ENCODE peak calls at places on chromosome 3, in ten cellular contexts. One of them, this sample, is unnamed.

GRCh38 chr3:122671543-122671942 is 9.1 kb upstream of the PARP14 start:
- DNase-seq in A549: no peak
- DNase-seq in MM.1S: no peak
- DNase-seq in A673: no peak
- DNase-seq in heart right ventricle: no peak
- DNase-seq in upper lobe of left lung: no peak
- DNase-seq in adrenal gland: no peak
- DNase-seq in IMR-90: no peak
- DNase-seq in fibroblast of lung: no peak
- DNase-seq in endodermal cell: no peak
- DNase-seq in this sample: no peak

GRCh38 chr3:45353070-45353469 is 35.3 kb upstream of the LARS2 start:
- DNase-seq in A549: no peak
- DNase-seq in MM.1S: no peak
- DNase-seq in A673: no peak
- DNase-seq in heart right ventricle: no peak
- DNase-seq in upper lobe of left lung: no peak
- DNase-seq in adrenal gland: no peak
- DNase-seq in IMR-90: no peak
- DNase-seq in fibroblast of lung: no peak
- DNase-seq in endodermal cell: no peak
- DNase-seq in this sample: no peak

GRCh38 chr3:71189480-71189879 is 394.0 kb downstream of the FOXP1 start:
- DNase-seq in A549: no peak
- DNase-seq in MM.1S: no peak
- DNase-seq in A673: no peak
- DNase-seq in heart right ventricle: no peak
- DNase-seq in upper lobe of left lung: no peak
- DNase-seq in adrenal gland: no peak
- DNase-seq in IMR-90: peak
- DNase-seq in fibroblast of lung: no peak
- DNase-seq in endodermal cell: no peak
- DNase-seq in this sample: no peak

GRCh38 chr3:57052662-57053061 is 7.8 kb upstream of the SPATA12 start:
- DNase-seq in A549: no peak
- DNase-seq in MM.1S: no peak
- DNase-seq in A673: no peak
- DNase-seq in heart right ventricle: no peak
- DNase-seq in upper lobe of left lung: no peak
- DNase-seq in adrenal gland: no peak
- DNase-seq in IMR-90: no peak
- DNase-seq in fibroblast of lung: no peak
- DNase-seq in endodermal cell: no peak
- DNase-seq in this sample: no peak

GRCh38 chr3:58117561-58118305 is 93.0 kb downstream of the DNASE1L3 start:
- DNase-seq in A549: no peak
- DNase-seq in MM.1S: no peak
- DNase-seq in A673: no peak
- DNase-seq in heart right ventricle: peak
- DNase-seq in upper lobe of left lung: peak
- DNase-seq in adrenal gland: peak
- DNase-seq in IMR-90: peak
- DNase-seq in fibroblast of lung: peak
- DNase-seq in endodermal cell: peak
- DNase-seq in this sample: no peak

GRCh38 chr3:64675848-64676247 is 12.0 kb downstream of the ADAMTS9 start:
- DNase-seq in A549: no peak
- DNase-seq in MM.1S: no peak
- DNase-seq in A673: no peak
- DNase-seq in heart right ventricle: no peak
- DNase-seq in upper lobe of left lung: no peak
- DNase-seq in adrenal gland: no peak
- DNase-seq in IMR-90: no peak
- DNase-seq in fibroblast of lung: no peak
- DNase-seq in endodermal cell: no peak
- DNase-seq in this sample: no peak

GRCh38 chr3:129539201-129539600 is 3.8 kb upstream of the H1-8 start:
- DNase-seq in A549: no peak
- DNase-seq in MM.1S: no peak
- DNase-seq in A673: no peak
- DNase-seq in heart right ventricle: no peak
- DNase-seq in upper lobe of left lung: no peak
- DNase-seq in adrenal gland: no peak
- DNase-seq in IMR-90: no peak
- DNase-seq in fibroblast of lung: no peak
- DNase-seq in endodermal cell: no peak
- DNase-seq in this sample: no peak

GRCh38 chr3:121834734-121835709 is at the start of the genes EAF2 and IQCB1:
- DNase-seq in A549: peak
- DNase-seq in MM.1S: peak
- DNase-seq in A673: peak
- DNase-seq in heart right ventricle: peak
- DNase-seq in upper lobe of left lung: peak
- DNase-seq in adrenal gland: peak
- DNase-seq in IMR-90: peak
- DNase-seq in fibroblast of lung: peak
- DNase-seq in endodermal cell: peak
- DNase-seq in this sample: peak

GRCh38 chr3:168034152-168034928 is 61.4 kb downstream of the GOLIM4 start:
- DNase-seq in A549: no peak
- DNase-seq in MM.1S: no peak
- DNase-seq in A673: peak
- DNase-seq in heart right ventricle: peak
- DNase-seq in upper lobe of left lung: no peak
- DNase-seq in adrenal gland: peak
- DNase-seq in IMR-90: peak
- DNase-seq in fibroblast of lung: peak
- DNase-seq in endodermal cell: no peak
- DNase-seq in this sample: no peak

GRCh38 chr3:161171639-161172552 is 49.2 kb upstream of the NMD3 start:
- DNase-seq in A549: peak
- DNase-seq in MM.1S: no peak
- DNase-seq in A673: no peak
- DNase-seq in heart right ventricle: no peak
- DNase-seq in upper lobe of left lung: no peak
- DNase-seq in adrenal gland: no peak
- DNase-seq in IMR-90: no peak
- DNase-seq in fibroblast of lung: peak
- DNase-seq in endodermal cell: no peak
- DNase-seq in this sample: no peak

GRCh38 chr3:23644099-23644498 is 161.7 kb upstream of the UBE2E1 start:
- DNase-seq in A549: no peak
- DNase-seq in MM.1S: no peak
- DNase-seq in A673: no peak
- DNase-seq in heart right ventricle: no peak
- DNase-seq in upper lobe of left lung: no peak
- DNase-seq in adrenal gland: no peak
- DNase-seq in IMR-90: no peak
- DNase-seq in fibroblast of lung: no peak
- DNase-seq in endodermal cell: no peak
- DNase-seq in this sample: no peak

GRCh38 chr3:50256978-50257890 is 11.7 kb upstream of the SEMA3B start:
- DNase-seq in A549: peak
- DNase-seq in MM.1S: peak
- DNase-seq in A673: no peak
- DNase-seq in heart right ventricle: no peak
- DNase-seq in upper lobe of left lung: no peak
- DNase-seq in adrenal gland: no peak
- DNase-seq in IMR-90: no peak
- DNase-seq in fibroblast of lung: peak
- DNase-seq in endodermal cell: peak
- DNase-seq in this sample: no peak

GRCh38 chr3:138440596-138440995 is 6.2 kb downstream of the ESYT3 start:
- DNase-seq in A549: no peak
- DNase-seq in MM.1S: no peak
- DNase-seq in A673: no peak
- DNase-seq in heart right ventricle: no peak
- DNase-seq in upper lobe of left lung: no peak
- DNase-seq in adrenal gland: no peak
- DNase-seq in IMR-90: peak
- DNase-seq in fibroblast of lung: no peak
- DNase-seq in endodermal cell: no peak
- DNase-seq in this sample: no peak

GRCh38 chr3:37855363-37855970 is 6.2 kb upstream of the CTDSPL start:
- DNase-seq in A549: peak
- DNase-seq in MM.1S: peak
- DNase-seq in A673: peak
- DNase-seq in heart right ventricle: peak
- DNase-seq in upper lobe of left lung: peak
- DNase-seq in adrenal gland: peak
- DNase-seq in IMR-90: peak
- DNase-seq in fibroblast of lung: peak
- DNase-seq in endodermal cell: peak
- DNase-seq in this sample: peak

GRCh38 chr3:61381745-61382392 is 130.6 kb upstream of the FHIT start:
- DNase-seq in A549: peak
- DNase-seq in MM.1S: peak
- DNase-seq in A673: peak
- DNase-seq in heart right ventricle: no peak
- DNase-seq in upper lobe of left lung: no peak
- DNase-seq in adrenal gland: no peak
- DNase-seq in IMR-90: peak
- DNase-seq in fibroblast of lung: peak
- DNase-seq in endodermal cell: no peak
- DNase-seq in this sample: no peak

GRCh38 chr3:10475983-10476382 is 29.4 kb downstream of the ATP2B2 start:
- DNase-seq in A549: no peak
- DNase-seq in MM.1S: no peak
- DNase-seq in A673: no peak
- DNase-seq in heart right ventricle: no peak
- DNase-seq in upper lobe of left lung: no peak
- DNase-seq in adrenal gland: no peak
- DNase-seq in IMR-90: no peak
- DNase-seq in fibroblast of lung: no peak
- DNase-seq in endodermal cell: no peak
- DNase-seq in this sample: no peak

GRCh38 chr3:72042397-72043211 is 257.7 kb upstream of the PROK2 start:
- DNase-seq in A549: no peak
- DNase-seq in MM.1S: no peak
- DNase-seq in A673: no peak
- DNase-seq in heart right ventricle: no peak
- DNase-seq in upper lobe of left lung: no peak
- DNase-seq in adrenal gland: no peak
- DNase-seq in IMR-90: peak
- DNase-seq in fibroblast of lung: peak
- DNase-seq in endodermal cell: peak
- DNase-seq in this sample: no peak

GRCh38 chr3:167350245-167350862 is 29.7 kb downstream of the ZBBX start:
- DNase-seq in A549: peak
- DNase-seq in MM.1S: peak
- DNase-seq in A673: peak
- DNase-seq in heart right ventricle: no peak
- DNase-seq in upper lobe of left lung: no peak
- DNase-seq in adrenal gland: no peak
- DNase-seq in IMR-90: no peak
- DNase-seq in fibroblast of lung: peak
- DNase-seq in endodermal cell: no peak
- DNase-seq in this sample: no peak

GRCh38 chr3:173221010-173221409 is 80.0 kb upstream of the SPATA16 start:
- DNase-seq in A549: peak
- DNase-seq in MM.1S: peak
- DNase-seq in A673: peak
- DNase-seq in heart right ventricle: no peak
- DNase-seq in upper lobe of left lung: no peak
- DNase-seq in adrenal gland: no peak
- DNase-seq in IMR-90: no peak
- DNase-seq in fibroblast of lung: peak
- DNase-seq in endodermal cell: peak
- DNase-seq in this sample: no peak

DNA sequence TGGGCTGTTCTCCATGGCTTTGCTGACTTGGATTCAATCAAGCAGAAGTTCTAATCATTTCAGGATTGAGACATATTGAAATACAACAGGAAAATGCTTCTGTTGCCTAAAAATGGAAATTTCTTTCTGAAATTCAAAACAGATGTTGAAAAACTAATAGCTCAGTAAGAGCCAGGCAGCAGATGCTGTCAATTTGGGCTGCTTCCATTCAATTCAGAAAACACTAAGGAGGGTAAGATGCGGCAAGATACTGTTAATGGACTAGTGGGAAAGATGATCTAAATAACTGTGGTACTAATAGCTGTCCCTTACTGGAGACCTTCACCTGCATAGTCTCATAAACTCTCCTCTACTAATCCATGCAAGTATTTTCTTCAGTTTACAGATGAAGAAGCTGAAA is 53.5 kb downstream of the DGKG start:
- DNase-seq in A549: no peak
- DNase-seq in MM.1S: no peak
- DNase-seq in A673: no peak
- DNase-seq in heart right ventricle: no peak
- DNase-seq in upper lobe of left lung: no peak
- DNase-seq in adrenal gland: no peak
- DNase-seq in IMR-90: no peak
- DNase-seq in fibroblast of lung: no peak
- DNase-seq in endodermal cell: no peak
- DNase-seq in this sample: no peak
- H3K4me3 ChIP-seq in A549: no peak
- H3K4me3 ChIP-seq in MM.1S: no peak
- H3K4me3 ChIP-seq in A673: no peak
- H3K4me3 ChIP-seq in heart right ventricle: no peak
- H3K4me3 ChIP-seq in upper lobe of left lung: no peak
- H3K4me3 ChIP-seq in adrenal gland: no peak
- H3K4me3 ChIP-seq in IMR-90: no peak
- H3K4me3 ChIP-seq in fibroblast of lung: no peak
- H3K4me3 ChIP-seq in endodermal cell: no peak
- H3K4me3 ChIP-seq in this sample: no peak

GRCh38 chr3:52865994-52866393 is 31.2 kb upstream of the MUSTN1 start:
- DNase-seq in A549: no peak
- DNase-seq in MM.1S: no peak
- DNase-seq in A673: no peak
- DNase-seq in heart right ventricle: no peak
- DNase-seq in upper lobe of left lung: peak
- DNase-seq in adrenal gland: no peak
- DNase-seq in IMR-90: no peak
- DNase-seq in fibroblast of lung: no peak
- DNase-seq in endodermal cell: no peak
- DNase-seq in this sample: no peak
- H3K27ac ChIP-seq in A549: no peak
- H3K27ac ChIP-seq in MM.1S: no peak
- H3K27ac ChIP-seq in A673: no peak
- H3K27ac ChIP-seq in heart right ventricle: no peak
- H3K27ac ChIP-seq in upper lobe of left lung: no peak
- H3K27ac ChIP-seq in adrenal gland: no peak
- H3K27ac ChIP-seq in IMR-90: no peak
- H3K27ac ChIP-seq in fibroblast of lung: no peak
- H3K27ac ChIP-seq in endodermal cell: no peak
- H3K27ac ChIP-seq in this sample: no peak

GRCh38 chr3:20846792-20847191 is 660.8 kb upstream of the SGO1 start:
- DNase-seq in A549: no peak
- DNase-seq in MM.1S: no peak
- DNase-seq in A673: no peak
- DNase-seq in heart right ventricle: no peak
- DNase-seq in upper lobe of left lung: no peak
- DNase-seq in adrenal gland: no peak
- DNase-seq in IMR-90: no peak
- DNase-seq in fibroblast of lung: no peak
- DNase-seq in endodermal cell: no peak
- DNase-seq in this sample: no peak
- TF ChIP-seq CTCF in A549: no peak
- TF ChIP-seq CTCF in MM.1S: no peak
- TF ChIP-seq CTCF in A673: no peak
- TF ChIP-seq CTCF in heart right ventricle: no peak
- TF ChIP-seq CTCF in upper lobe of left lung: no peak
- TF ChIP-seq CTCF in adrenal gland: no peak
- TF ChIP-seq CTCF in IMR-90: no peak
- TF ChIP-seq CTCF in fibroblast of lung: no peak
- TF ChIP-seq CTCF in endodermal cell: no peak
- TF ChIP-seq CTCF in this sample: no peak

GRCh38 chr3:195753609-195754008 is 32.8 kb downstream of the MUC20 start:
- DNase-seq in A549: no peak
- DNase-seq in MM.1S: no peak
- DNase-seq in A673: no peak
- DNase-seq in heart right ventricle: no peak
- DNase-seq in upper lobe of left lung: no peak
- DNase-seq in adrenal gland: no peak
- DNase-seq in IMR-90: no peak
- DNase-seq in fibroblast of lung: no peak
- DNase-seq in endodermal cell: no peak
- DNase-seq in this sample: no peak
- H3K4me3 ChIP-seq in A549: no peak
- H3K4me3 ChIP-seq in MM.1S: no peak
- H3K4me3 ChIP-seq in A673: no peak
- H3K4me3 ChIP-seq in heart right ventricle: no peak
- H3K4me3 ChIP-seq in upper lobe of left lung: no peak
- H3K4me3 ChIP-seq in adrenal gland: no peak
- H3K4me3 ChIP-seq in IMR-90: no peak
- H3K4me3 ChIP-seq in fibroblast of lung: no peak
- H3K4me3 ChIP-seq in endodermal cell: no peak
- H3K4me3 ChIP-seq in this sample: no peak

This sample was measured in Peyer's patch.